ENCODE peak calls at places on chromosomes 1 and 21, in eight cellular contexts. One of them, this sample, is unnamed.

GRCh38 chr1:149986486-149987296 is 23.8 kb downstream of the OTUD7B start:
- DNase-seq in cardiac septum: no peak
- DNase-seq in EH: peak; percentile 96
- DNase-seq in kidney tubule cell: peak; percentile 84
- DNase-seq in stimulated activated CD4-positive, alpha-beta T cell treated with anti-CD3 and anti-CD28 coated beads, Interleukin-15, amount 100 ng/mL, for 24 hours: no peak
- DNase-seq in stomach: no peak
- DNase-seq in WTC11: no peak
- DNase-seq in NCI-H460: no peak
- DNase-seq in this sample: no peak

GRCh38 chr1:84412316-84412942 is 14.1 kb downstream of the DNASE2B start:
- DNase-seq in WTC11: no peak
- DNase-seq in EH: peak; percentile 84
- DNase-seq in kidney tubule cell: no peak
- DNase-seq in cardiac septum: no peak
- DNase-seq in stimulated activated CD4-positive, alpha-beta T cell treated with anti-CD3 and anti-CD28 coated beads, Interleukin-15, amount 100 ng/mL, for 24 hours: no peak
- DNase-seq in NCI-H460: no peak
- DNase-seq in stomach: no peak
- DNase-seq in this sample: no peak

GRCh38 chr1:178379807-178380206 is 117.0 kb downstream of the CLEC20A start:
- DNase-seq in kidney tubule cell: no peak
- DNase-seq in WTC11: peak; percentile 80
- DNase-seq in NCI-H460: no peak
- DNase-seq in stimulated activated CD4-positive, alpha-beta T cell treated with anti-CD3 and anti-CD28 coated beads, Interleukin-15, amount 100 ng/mL, for 24 hours: peak; percentile 9
- DNase-seq in cardiac septum: no peak
- DNase-seq in EH: no peak
- DNase-seq in stomach: no peak
- DNase-seq in this sample: no peak

GRCh38 chr1:109109906-109110305 is 4.0 kb upstream of the ELAPOR1 start:
- DNase-seq in EH: no peak
- DNase-seq in cardiac septum: no peak
- DNase-seq in stimulated activated CD4-positive, alpha-beta T cell treated with anti-CD3 and anti-CD28 coated beads, Interleukin-15, amount 100 ng/mL, for 24 hours: no peak
- DNase-seq in kidney tubule cell: no peak
- DNase-seq in NCI-H460: no peak
- DNase-seq in WTC11: no peak
- DNase-seq in stomach: no peak
- DNase-seq in this sample: no peak

GRCh38 chr1:114134518-114134917 is 19.2 kb downstream of the SYT6 start:
- DNase-seq in kidney tubule cell: no peak
- DNase-seq in stimulated activated CD4-positive, alpha-beta T cell treated with anti-CD3 and anti-CD28 coated beads, Interleukin-15, amount 100 ng/mL, for 24 hours: no peak
- DNase-seq in stomach: no peak
- DNase-seq in WTC11: no peak
- DNase-seq in cardiac septum: peak; percentile 24
- DNase-seq in NCI-H460: no peak
- DNase-seq in EH: no peak
- DNase-seq in this sample: peak; percentile 56

GRCh38 chr1:26910343-26911160 is 3.2 kb downstream of the NR0B2 start:
- DNase-seq in WTC11: no peak
- DNase-seq in NCI-H460: no peak
- DNase-seq in stimulated activated CD4-positive, alpha-beta T cell treated with anti-CD3 and anti-CD28 coated beads, Interleukin-15, amount 100 ng/mL, for 24 hours: no peak
- DNase-seq in stomach: no peak
- DNase-seq in cardiac septum: no peak
- DNase-seq in EH: no peak
- DNase-seq in kidney tubule cell: peak; percentile 54
- DNase-seq in this sample: peak; percentile 23

GRCh38 chr1:88488277-88488676 is 195.8 kb upstream of the PKN2 start:
- DNase-seq in stomach: no peak
- DNase-seq in NCI-H460: no peak
- DNase-seq in EH: no peak
- DNase-seq in cardiac septum: no peak
- DNase-seq in kidney tubule cell: no peak
- DNase-seq in stimulated activated CD4-positive, alpha-beta T cell treated with anti-CD3 and anti-CD28 coated beads, Interleukin-15, amount 100 ng/mL, for 24 hours: no peak
- DNase-seq in WTC11: no peak
- DNase-seq in this sample: no peak

GRCh38 chr1:18256318-18257235 is 149.0 kb downstream of the IGSF21 start:
- DNase-seq in NCI-H460: peak; percentile 27
- DNase-seq in stimulated activated CD4-positive, alpha-beta T cell treated with anti-CD3 and anti-CD28 coated beads, Interleukin-15, amount 100 ng/mL, for 24 hours: peak; percentile 20
- DNase-seq in kidney tubule cell: peak; percentile 41
- DNase-seq in cardiac septum: no peak
- DNase-seq in EH: peak; percentile 7
- DNase-seq in WTC11: peak; percentile 93
- DNase-seq in stomach: peak; percentile 47
- DNase-seq in this sample: no peak

GRCh38 chr1:20445956-20446355 is 40.1 kb downstream of the CAMK2N1 start:
- DNase-seq in NCI-H460: no peak
- DNase-seq in cardiac septum: peak; percentile 65
- DNase-seq in WTC11: no peak
- DNase-seq in stomach: no peak
- DNase-seq in kidney tubule cell: no peak
- DNase-seq in stimulated activated CD4-positive, alpha-beta T cell treated with anti-CD3 and anti-CD28 coated beads, Interleukin-15, amount 100 ng/mL, for 24 hours: no peak
- DNase-seq in EH: no peak
- DNase-seq in this sample: no peak

GRCh38 chr21:38804617-38805281 is 980 bp upstream of the ETS2 start:
- DNase-seq in kidney tubule cell: peak; percentile 83
- DNase-seq in EH: peak; percentile 58
- DNase-seq in stimulated activated CD4-positive, alpha-beta T cell treated with anti-CD3 and anti-CD28 coated beads, Interleukin-15, amount 100 ng/mL, for 24 hours: peak; percentile 69
- DNase-seq in stomach: peak; percentile 84
- DNase-seq in WTC11: peak; percentile 63
- DNase-seq in NCI-H460: peak; percentile 34
- DNase-seq in cardiac septum: peak; percentile 92
- DNase-seq in this sample: peak; percentile 91

GRCh38 chr1:35768350-35769187 is 1.2 kb downstream of the CLSPN start:
- DNase-seq in NCI-H460: no peak
- DNase-seq in stomach: no peak
- DNase-seq in stimulated activated CD4-positive, alpha-beta T cell treated with anti-CD3 and anti-CD28 coated beads, Interleukin-15, amount 100 ng/mL, for 24 hours: no peak
- DNase-seq in WTC11: no peak
- DNase-seq in kidney tubule cell: no peak
- DNase-seq in cardiac septum: no peak
- DNase-seq in EH: peak; percentile 22
- DNase-seq in this sample: no peak

GRCh38 chr1:172380441-172381244 is 39.8 kb upstream of the C1orf105 start:
- DNase-seq in kidney tubule cell: no peak
- DNase-seq in NCI-H460: no peak
- DNase-seq in EH: no peak
- DNase-seq in WTC11: no peak
- DNase-seq in stimulated activated CD4-positive, alpha-beta T cell treated with anti-CD3 and anti-CD28 coated beads, Interleukin-15, amount 100 ng/mL, for 24 hours: peak; percentile 28
- DNase-seq in cardiac septum: no peak
- DNase-seq in stomach: no peak
- DNase-seq in this sample: no peak

GRCh38 chr1:235831148-235831547 is 35.6 kb downstream of the LYST start:
- DNase-seq in WTC11: no peak
- DNase-seq in stomach: no peak
- DNase-seq in kidney tubule cell: peak; percentile 67
- DNase-seq in stimulated activated CD4-positive, alpha-beta T cell treated with anti-CD3 and anti-CD28 coated beads, Interleukin-15, amount 100 ng/mL, for 24 hours: peak; percentile 49
- DNase-seq in NCI-H460: peak; percentile 53
- DNase-seq in cardiac septum: no peak
- DNase-seq in EH: peak; percentile 65
- DNase-seq in this sample: no peak

GRCh38 chr1:226268421-226269124 is 40.4 kb downstream of the LIN9 start:
- DNase-seq in kidney tubule cell: peak; percentile 51
- DNase-seq in WTC11: no peak
- DNase-seq in stimulated activated CD4-positive, alpha-beta T cell treated with anti-CD3 and anti-CD28 coated beads, Interleukin-15, amount 100 ng/mL, for 24 hours: no peak
- DNase-seq in EH: peak; percentile 77
- DNase-seq in stomach: no peak
- DNase-seq in NCI-H460: no peak
- DNase-seq in cardiac septum: no peak
- DNase-seq in this sample: no peak

GRCh38 chr21:45417951-45418300 is 13.0 kb downstream of the COL18A1 start:
- DNase-seq in stimulated activated CD4-positive, alpha-beta T cell treated with anti-CD3 and anti-CD28 coated beads, Interleukin-15, amount 100 ng/mL, for 24 hours: no peak
- DNase-seq in EH: no peak
- DNase-seq in stomach: no peak
- DNase-seq in WTC11: peak; percentile 8
- DNase-seq in NCI-H460: no peak
- DNase-seq in kidney tubule cell: no peak
- DNase-seq in cardiac septum: no peak
- DNase-seq in this sample: no peak

GRCh38 chr1:113027449-113027848 is 45.5 kb upstream of the LRIG2 start:
- DNase-seq in cardiac septum: no peak
- DNase-seq in EH: no peak
- DNase-seq in stomach: no peak
- DNase-seq in kidney tubule cell: no peak
- DNase-seq in NCI-H460: no peak
- DNase-seq in WTC11: peak; percentile 73
- DNase-seq in stimulated activated CD4-positive, alpha-beta T cell treated with anti-CD3 and anti-CD28 coated beads, Interleukin-15, amount 100 ng/mL, for 24 hours: no peak
- DNase-seq in this sample: no peak

GRCh38 chr1:154431586-154432373 is 26.6 kb downstream of the IL6R start:
- DNase-seq in stimulated activated CD4-positive, alpha-beta T cell treated with anti-CD3 and anti-CD28 coated beads, Interleukin-15, amount 100 ng/mL, for 24 hours: peak; percentile 77
- DNase-seq in NCI-H460: peak; percentile 92
- DNase-seq in stomach: no peak
- DNase-seq in kidney tubule cell: peak; percentile 98
- DNase-seq in EH: peak; percentile 92
- DNase-seq in cardiac septum: no peak
- DNase-seq in WTC11: no peak
- DNase-seq in this sample: no peak

GRCh38 chr21:28636988-28637691 is 355.5 kb downstream of the LTN1 start:
- DNase-seq in WTC11: no peak
- DNase-seq in NCI-H460: peak; percentile 71
- DNase-seq in stomach: no peak
- DNase-seq in stimulated activated CD4-positive, alpha-beta T cell treated with anti-CD3 and anti-CD28 coated beads, Interleukin-15, amount 100 ng/mL, for 24 hours: peak; percentile 28
- DNase-seq in EH: peak; percentile 95
- DNase-seq in kidney tubule cell: peak; percentile 86
- DNase-seq in cardiac septum: no peak
- DNase-seq in this sample: no peak

GRCh38 chr1:8047112-8047511 is 21.0 kb upstream of the ERRFI1 start:
- DNase-seq in stomach: no peak
- DNase-seq in WTC11: no peak
- DNase-seq in NCI-H460: peak; percentile 87
- DNase-seq in stimulated activated CD4-positive, alpha-beta T cell treated with anti-CD3 and anti-CD28 coated beads, Interleukin-15, amount 100 ng/mL, for 24 hours: no peak
- DNase-seq in cardiac septum: no peak
- DNase-seq in EH: peak; percentile 68
- DNase-seq in kidney tubule cell: peak; percentile 41
- DNase-seq in this sample: no peak

GRCh38 chr1:169928438-169929209 is 34.9 kb upstream of the SCYL3 start:
- DNase-seq in stimulated activated CD4-positive, alpha-beta T cell treated with anti-CD3 and anti-CD28 coated beads, Interleukin-15, amount 100 ng/mL, for 24 hours: no peak
- DNase-seq in kidney tubule cell: peak; percentile 58
- DNase-seq in cardiac septum: no peak
- DNase-seq in NCI-H460: peak; percentile 60
- DNase-seq in stomach: no peak
- DNase-seq in WTC11: no peak
- DNase-seq in EH: peak; percentile 69
- DNase-seq in this sample: no peak

GRCh38 chr1:25020851-25021585 is 90.9 kb upstream of the RUNX3 start:
- DNase-seq in NCI-H460: no peak
- DNase-seq in kidney tubule cell: no peak
- DNase-seq in stomach: no peak
- DNase-seq in EH: no peak
- DNase-seq in cardiac septum: no peak
- DNase-seq in stimulated activated CD4-positive, alpha-beta T cell treated with anti-CD3 and anti-CD28 coated beads, Interleukin-15, amount 100 ng/mL, for 24 hours: peak; percentile 60
- DNase-seq in WTC11: no peak
- DNase-seq in this sample: no peak

GRCh38 chr1:28110555-28110954 is 22.1 kb upstream of the EYA3 start:
- DNase-seq in stomach: no peak
- DNase-seq in stimulated activated CD4-positive, alpha-beta T cell treated with anti-CD3 and anti-CD28 coated beads, Interleukin-15, amount 100 ng/mL, for 24 hours: no peak
- DNase-seq in WTC11: no peak
- DNase-seq in EH: peak; percentile 58
- DNase-seq in cardiac septum: no peak
- DNase-seq in NCI-H460: no peak
- DNase-seq in kidney tubule cell: peak; percentile 85
- DNase-seq in this sample: no peak

GRCh38 chr1:63674238-63674864 is 81.1 kb downstream of the PGM1 start:
- DNase-seq in NCI-H460: peak; percentile 55
- DNase-seq in kidney tubule cell: peak; percentile 96
- DNase-seq in stomach: peak; percentile 94
- DNase-seq in stimulated activated CD4-positive, alpha-beta T cell treated with anti-CD3 and anti-CD28 coated beads, Interleukin-15, amount 100 ng/mL, for 24 hours: peak; percentile 14
- DNase-seq in cardiac septum: no peak
- DNase-seq in EH: peak; percentile 77
- DNase-seq in WTC11: peak; percentile 82
- DNase-seq in this sample: no peak

GRCh38 chr1:73205294-73205973 is 923.1 kb upstream of the NEGR1 start:
- DNase-seq in cardiac septum: no peak
- DNase-seq in NCI-H460: no peak
- DNase-seq in kidney tubule cell: peak; percentile 54
- DNase-seq in stomach: no peak
- DNase-seq in EH: no peak
- DNase-seq in stimulated activated CD4-positive, alpha-beta T cell treated with anti-CD3 and anti-CD28 coated beads, Interleukin-15, amount 100 ng/mL, for 24 hours: no peak
- DNase-seq in WTC11: peak; percentile 18
- DNase-seq in this sample: no peak

This sample was measured in spleen.